ENCODE peak calls at places on chromosome 4, in six cellular contexts. Q is adrenal gland, K is AG08395, F is AG04450, T is Peyer's patch, S is mucosa of descending colon. A is an unnamed sample.
A peak's percentile ranks its signal among the peaks of the same experiment; 100 is the strongest.

GRCh38 chr4:123168812-123169211 is 227.8 kb upstream of the SPRY1 start:
- DNase-seq in Q (no peak), K (no peak), F (no peak), T (no peak), S (no peak), A (no peak)

GRCh38 chr4:186826866-186827541 is 103.3 kb upstream of the FAT1 start:
- DNase-seq in Q (no peak), K (no peak), F (no peak), T (no peak), S (no peak), A (no peak)

GRCh38 chr4:1171306-1172227 is 816 bp downstream of the SPON2 start:
- DNase-seq in Q (no peak), K (no peak), F (no peak), T (peak; percentile 72), S (peak; percentile 56), A (peak; percentile 57)

GRCh38 chr4:111869339-111869738 is 275.9 kb upstream of the FAM241A start:
- DNase-seq in Q (no peak), K (no peak), F (no peak), T (no peak), S (no peak), A (no peak)

GRCh38 chr4:85715996-85716737 is 241.2 kb downstream of the ARHGAP24 start:
- DNase-seq in Q (no peak), K (no peak), F (no peak), T (no peak), S (no peak), A (no peak)

GRCh38 chr4:57190651-57191481 is 80.7 kb upstream of the IGFBP7 start:
- DNase-seq in Q (no peak), K (peak; percentile 40), F (no peak), T (no peak), S (no peak), A (no peak)

GRCh38 chr4:113882668-113883067 is 96.8 kb downstream of the ARSJ start:
- DNase-seq in Q (no peak), K (no peak), F (no peak), T (no peak), S (no peak), A (no peak)

GRCh38 chr4:162865102-162865501 is 301.6 kb downstream of the NAF1 start:
- DNase-seq in Q (no peak), K (no peak), F (no peak), T (no peak), S (no peak), A (no peak)